ENCODE peak calls at places on chromosomes 3 and 15, in six cellular contexts. J, K, Z, O, H and G are unnamed samples.

GRCh38 chr15:28190391-28191174 is 91.5 kb upstream of the OCA2 start:
- DNase-seq in J (no peak), K (no peak), Z (no peak), O (no peak), H (no peak), G (no peak)

GRCh38 chr3:122560680-122561079 is 3.4 kb downstream of the PARP9 start:
- DNase-seq in J (no peak), K (peak; percentile 51), Z (peak; percentile 58), O (peak; percentile 8), H (peak; percentile 63), G (peak; percentile 64)

GRCh38 chr3:55501905-55502304 is 14.8 kb upstream of the WNT5A start:
- DNase-seq in J (no peak), K (no peak), Z (no peak), O (no peak), H (no peak), G (no peak)

GRCh38 chr3:188916934-188917391 is 254.8 kb upstream of the TPRG1 start:
- DNase-seq in J (no peak), K (no peak), Z (no peak), O (no peak), H (peak; percentile 19), G (peak; percentile 37)

GRCh38 chr3:66372681-66373350 is 128.0 kb downstream of the LRIG1 start:
- DNase-seq in J (peak; percentile 68), K (no peak), Z (peak; percentile 10), O (no peak), H (no peak), G (peak; percentile 29)

GRCh38 chr3:9087831-9088413 is 124.7 kb upstream of the RAD18 start:
- DNase-seq in J (no peak), K (no peak), Z (no peak), O (no peak), H (no peak), G (no peak)

GRCh38 chr3:23202921-23203650 is at the start of gene UBE2E2:
- DNase-seq in J (peak; percentile 84), K (no peak), Z (no peak), O (peak; percentile 97), H (no peak), G (peak; percentile 66)

GRCh38 chr3:52293491-52294319 is 6.1 kb downstream of the GLYCTK start:
- DNase-seq in J (no peak), K (no peak), Z (no peak), O (no peak), H (no peak), G (no peak)

GRCh38 chr3:102883515-102883914 is 448.7 kb downstream of the ZPLD1 start:
- DNase-seq in J (no peak), K (no peak), Z (no peak), O (no peak), H (no peak), G (no peak)

GRCh38 chr15:33729648-33730047 is 238.6 kb upstream of the CHRM5 start:
- DNase-seq in J (no peak), K (peak; percentile 6), Z (peak; percentile 7), O (no peak), H (no peak), G (peak; percentile 34)

GRCh38 chr3:124075758-124076157 is 83.8 kb upstream of the ROPN1 start:
- DNase-seq in J (no peak), K (no peak), Z (no peak), O (no peak), H (no peak), G (no peak)

DNA sequence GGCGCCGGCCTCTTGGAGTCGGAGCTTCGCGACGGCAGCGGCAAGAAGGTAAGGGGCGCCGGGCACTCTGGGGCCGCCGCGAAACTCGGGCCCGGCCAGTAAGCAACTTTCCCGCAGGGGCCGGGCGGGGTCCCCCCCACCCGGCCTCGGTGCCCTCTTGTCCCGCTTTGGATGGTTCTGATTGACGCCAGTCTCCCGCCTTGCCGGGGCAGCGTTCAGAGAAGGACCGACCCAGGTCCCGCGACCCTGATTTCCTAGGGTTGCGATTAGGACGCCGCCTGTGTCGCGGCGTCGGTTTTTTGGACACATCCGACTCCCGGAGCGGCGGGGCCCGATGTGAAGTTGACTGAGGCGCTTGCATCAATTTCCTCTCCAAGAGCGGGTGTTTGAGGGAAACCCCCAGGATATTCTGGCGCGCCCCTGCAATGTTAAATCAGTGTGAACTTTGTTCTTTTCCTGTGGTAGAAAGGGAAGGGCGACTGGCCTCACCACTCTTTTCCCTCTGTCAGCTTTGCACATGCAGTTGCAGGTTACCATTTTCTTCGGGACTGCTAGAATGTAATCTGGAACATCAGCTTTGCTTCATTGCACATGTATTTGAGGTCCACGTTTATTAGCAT is 755 bp downstream of the PDE8A start:
- DNase-seq in J (no peak), K (no peak), Z (peak; percentile 70), O (peak; percentile 38), H (no peak), G (peak; percentile 58)
- TF ChIP-seq POLR2A in J (no peak), K (no peak), Z (no peak), O (no peak), H (peak; percentile 70), G (no peak)

GRCh38 chr3:79178471-79178870 is 589.3 kb downstream of the ROBO1 start:
- DNase-seq in J (no peak), K (no peak), Z (no peak), O (no peak), H (no peak), G (no peak)
- H2AFZ ChIP-seq in J (no peak overlapping the region), K (no peak overlapping the region), Z (no peak overlapping the region), O (no peak overlapping the region), H (no peak overlapping the region), G (no peak overlapping the region)

GRCh38 chr15:61053401-61053800 is 175.7 kb downstream of the RORA start:
- DNase-seq in J (no peak), K (no peak), Z (no peak), O (no peak), H (no peak), G (no peak)

GRCh38 chr15:61049003-61049402 is 180.1 kb downstream of the RORA start:
- DNase-seq in J (no peak), K (no peak), Z (no peak), O (no peak), H (no peak), G (no peak)

GRCh38 chr15:61051570-61052031 is 177.5 kb downstream of the RORA start:
- DNase-seq in J (no peak), K (no peak), Z (peak; percentile 24), O (no peak), H (no peak), G (peak; percentile 70)

GRCh38 chr15:61049934-61050333 is 179.2 kb downstream of the RORA start:
- DNase-seq in J (no peak), K (no peak), Z (peak; percentile 24), O (no peak), H (peak; percentile 17), G (no peak)

DNA sequence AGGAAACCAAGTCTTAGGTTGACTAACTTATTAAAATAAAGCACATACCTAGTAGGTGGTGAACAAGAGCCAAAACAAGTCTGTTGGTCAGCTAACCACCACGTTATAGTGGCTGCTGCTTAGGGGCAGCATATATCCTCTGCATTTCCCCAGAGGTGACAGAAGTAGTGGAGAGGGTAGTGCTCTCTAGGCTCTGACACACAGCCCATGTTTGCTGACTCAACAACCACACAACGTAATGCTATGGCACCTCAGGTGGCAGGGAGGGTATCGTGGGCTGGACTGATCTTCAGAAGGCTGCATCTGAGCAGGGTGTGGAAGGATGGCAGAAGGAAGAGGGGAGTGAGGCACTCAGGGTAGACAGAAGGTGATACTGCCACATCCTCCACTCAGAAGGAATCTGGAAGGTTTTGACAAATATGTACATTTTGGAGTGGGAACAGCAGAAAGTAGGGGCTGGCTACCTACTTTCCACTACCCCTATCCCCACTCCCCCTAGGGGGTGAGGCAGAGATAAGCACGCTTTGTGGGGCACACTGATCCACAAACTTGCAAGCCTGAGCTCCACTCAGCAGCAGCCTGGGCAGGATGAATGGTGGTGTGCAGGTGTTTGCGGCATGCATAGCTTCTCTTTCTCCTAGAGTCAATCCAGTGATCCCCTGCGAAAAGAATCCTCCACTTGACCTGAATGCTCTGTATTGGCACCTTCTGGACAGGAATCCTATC is 178.1 kb downstream of the RORA start:
- DNase-seq in J (no peak), K (no peak), Z (no peak), O (no peak), H (no peak), G (no peak)
- TF ChIP-seq MAX in J (no peak), K (no peak), Z (no peak), O (no peak), H (no peak), G (no peak)

DNA sequence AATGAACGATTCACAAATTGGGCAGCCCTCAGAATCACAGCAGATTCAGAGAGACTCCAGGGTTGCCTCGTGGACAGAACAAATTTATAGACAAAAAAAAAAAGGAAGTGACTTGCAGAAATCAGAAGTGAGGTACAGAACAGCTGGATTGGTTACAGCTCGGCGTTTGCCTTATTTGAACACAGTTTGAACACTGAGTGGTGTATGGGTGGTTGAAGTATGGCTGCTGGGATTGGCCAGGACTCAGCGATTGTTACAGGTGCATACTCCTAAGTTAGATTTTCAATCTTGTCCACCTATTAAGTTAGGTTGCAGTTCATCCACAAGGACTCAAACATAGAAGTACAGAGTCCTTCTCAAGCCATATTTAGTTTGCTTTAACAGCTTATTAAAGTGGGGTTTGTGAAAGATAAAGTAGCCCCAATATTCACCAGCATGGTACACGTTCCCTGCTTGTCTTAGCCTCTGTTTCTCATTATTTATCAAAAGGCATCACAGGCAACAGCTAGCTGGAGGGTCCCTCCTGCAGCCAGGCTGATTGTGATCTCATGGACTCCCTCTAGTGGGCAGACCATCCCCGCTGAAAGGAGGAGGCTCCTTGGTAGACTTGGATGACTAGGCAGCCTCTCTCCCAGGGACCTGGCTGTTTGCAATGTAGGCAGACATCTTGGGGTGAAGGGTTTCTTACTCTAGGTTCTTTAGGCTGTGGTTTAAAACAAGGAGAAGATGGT is 17.6 kb upstream of the ALDH1L1 start:
- DNase-seq in J (peak; percentile 81), K (peak; percentile 67), Z (peak; percentile 62), O (peak; percentile 20), H (no peak), G (peak; percentile 66)
- TF ChIP-seq POLR2A in J (no peak), K (no peak), Z (no peak), O (no peak), H (no peak), G (no peak)

GRCh38 chr15:78206326-78207109 is 27.8 kb downstream of the ACSBG1 start:
- DNase-seq in J (peak; percentile 42), K (no peak), Z (no peak), O (no peak), H (no peak), G (no peak)
- H2AFZ ChIP-seq in J (no peak overlapping the region), K (no peak overlapping the region), Z (no peak overlapping the region), O (no peak overlapping the region), H (no peak overlapping the region), G (no peak overlapping the region)

DNA sequence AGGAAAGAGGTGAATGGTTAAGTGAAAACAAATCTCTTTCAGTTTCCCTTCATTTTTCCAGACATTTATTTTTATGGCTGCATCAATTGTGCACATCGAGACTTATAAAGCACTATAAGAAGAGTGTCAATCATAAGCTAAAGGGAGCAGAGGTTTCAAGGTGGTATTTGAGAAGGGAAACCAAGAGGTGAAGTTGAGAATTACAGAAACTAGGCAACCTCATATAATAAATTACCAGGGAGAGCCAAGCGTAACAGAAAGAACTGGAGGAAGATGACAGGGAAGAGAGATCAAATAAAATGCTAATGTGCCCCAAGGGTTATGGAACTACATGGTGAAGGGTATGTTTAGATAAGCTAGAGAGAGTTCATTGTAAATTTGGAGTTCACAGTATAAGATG is 6.3 kb upstream of the CCDC54 start:
- DNase-seq in J (no peak), K (no peak), Z (no peak), O (no peak), H (no peak), G (no peak)
- TF ChIP-seq MAX in J (no peak), K (no peak), Z (no peak), O (no peak), H (no peak), G (no peak)